ENCODE peak calls at places on chromosomes 5 and 9, in ten cellular contexts. S is esophagus squamous epithelium, K is epithelial cell of esophagus, U is prostate gland, W is PC-3, G is GM12864, N is adrenal gland, F is sigmoid colon, R is GM12865, X is dorsolateral prefrontal cortex. L is an unnamed sample.

GRCh38 chr5:34017254-34017653 is 9.4 kb upstream of the AMACR start:
- DNase-seq in S (no peak), K (no peak), U (no peak), W (no peak), G (no peak), N (no peak), F (no peak), R (no peak), X (no peak), L (no peak)

GRCh38 chr5:176818391-176819098 is 8.2 kb downstream of the UNC5A start:
- DNase-seq in S (no peak), K (no peak), U (no peak), W (no peak), G (no peak), N (no peak), F (no peak), R (no peak), X (no peak), L (no peak)

GRCh38 chr5:155878991-155879575 is 447.9 kb upstream of the SGCD start:
- DNase-seq in S (no peak), K (no peak), U (no peak), W (no peak), G (no peak), N (no peak), F (no peak), R (no peak), X (no peak), L (no peak)

GRCh38 chr9:114551750-114552685 is 35.6 kb upstream of the ATP6V1G1 start:
- DNase-seq in S (no peak), K (peak), U (no peak), W (peak), G (no peak), N (peak), F (peak), R (no peak), X (no peak), L (no peak)

GRCh38 chr9:104743377-104743985 is 4.0 kb upstream of the NIPSNAP3A start:
- DNase-seq in S (no peak), K (peak), U (peak), W (peak), G (peak), N (peak), F (no peak), R (peak), X (no peak), L (no peak)

GRCh38 chr5:93598141-93598996 is 15.3 kb downstream of the NR2F1 start:
- DNase-seq in S (no peak), K (no peak), U (no peak), W (no peak), G (no peak), N (no peak), F (no peak), R (no peak), X (no peak), L (no peak)

GRCh38 chr9:101476576-101477208 is 41.1 kb upstream of the ALDOB start:
- DNase-seq in S (no peak), K (no peak), U (no peak), W (no peak), G (no peak), N (no peak), F (peak), R (no peak), X (no peak), L (no peak)

GRCh38 chr5:99061711-99062110 is 132.9 kb upstream of the CHD1 start:
- DNase-seq in S (no peak), K (peak), U (no peak), W (peak), G (no peak), N (no peak), F (no peak), R (no peak), X (no peak), L (no peak)

GRCh38 chr5:174751154-174751990 is 27.0 kb downstream of the MSX2 start:
- DNase-seq in S (no peak), K (no peak), U (no peak), W (no peak), G (no peak), N (no peak), F (no peak), R (no peak), X (no peak), L (no peak)

GRCh38 chr9:129936222-129936621 is 101.0 kb downstream of the USP20 start:
- DNase-seq in S (no peak), K (no peak), U (no peak), W (no peak), G (no peak), N (no peak), F (no peak), R (no peak), X (peak), L (no peak)

GRCh38 chr5:109316631-109317030 is 93.1 kb downstream of the PJA2 start:
- DNase-seq in S (no peak), K (peak), U (no peak), W (peak), G (no peak), N (no peak), F (no peak), R (no peak), X (no peak), L (no peak)

GRCh38 chr9:34338664-34339063 is 9.3 kb downstream of the NUDT2 start:
- DNase-seq in S (no peak), K (no peak), U (no peak), W (no peak), G (no peak), N (no peak), F (peak), R (no peak), X (no peak), L (no peak)

GRCh38 chr9:33154368-33154767 is 12.8 kb downstream of the B4GALT1 start:
- DNase-seq in S (no peak), K (no peak), U (no peak), W (no peak), G (no peak), N (no peak), F (no peak), R (no peak), X (no peak), L (no peak)

GRCh38 chr5:95760291-95761191 is 29.4 kb downstream of the RHOBTB3 start:
- DNase-seq in S (no peak), K (peak), U (no peak), W (peak), G (peak), N (no peak), F (no peak), R (peak), X (no peak), L (no peak)

GRCh38 chr9:104094534-104095020 is 468 bp downstream of the SMC2 start:
- DNase-seq in S (no peak), K (peak), U (no peak), W (peak), G (no peak), N (no peak), F (no peak), R (no peak), X (no peak), L (no peak)

DNA sequence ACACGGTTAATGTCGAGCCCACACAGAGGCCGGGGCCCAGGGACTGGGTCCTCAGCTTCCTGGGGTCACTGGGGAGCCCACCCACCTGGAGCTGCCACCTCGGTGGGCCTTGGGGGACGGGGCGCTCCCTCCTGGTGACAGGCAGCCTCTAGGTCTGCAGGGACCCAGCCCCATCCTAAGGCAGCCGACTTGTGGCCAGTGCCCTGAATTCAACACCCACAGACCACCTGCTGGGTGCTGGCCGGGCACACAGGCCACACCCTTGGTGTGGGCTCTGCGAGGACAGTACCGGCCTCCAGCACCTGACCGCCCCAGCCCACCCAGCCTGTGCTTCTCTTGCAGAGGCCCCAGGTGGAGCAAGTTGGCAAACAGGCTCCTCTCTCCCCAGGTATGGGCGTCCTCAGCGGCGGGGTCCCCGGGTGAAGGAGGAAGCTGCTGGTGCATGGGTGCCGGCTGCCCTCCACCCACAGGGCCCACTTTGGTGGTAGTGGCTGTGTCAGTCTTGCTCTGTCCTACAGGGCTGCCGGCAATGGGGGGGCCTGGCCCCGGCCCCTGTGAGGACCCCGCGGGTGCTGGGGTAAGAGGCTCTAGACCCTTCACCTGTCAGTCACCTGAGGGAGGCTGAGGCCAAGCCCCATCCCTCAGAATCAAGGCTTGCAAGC is 8.3 kb downstream of the ENTPD8 start:
- DNase-seq in S (no peak), K (no peak), U (no peak), W (no peak), G (no peak), N (no peak), F (no peak), R (no peak), X (no peak), L (peak)
- H3K4me3 ChIP-seq in S (no peak), K (no peak), U (no peak), W (no peak), G (no peak), N (no peak), F (no peak), R (no peak), X (no peak), L (no peak)

GRCh38 chr5:173691931-173692330 is 75.5 kb upstream of the BOD1 start:
- DNase-seq in S (no peak), K (no peak), U (no peak), W (no peak), G (no peak), N (no peak), F (no peak), R (no peak), X (no peak), L (no peak)

GRCh38 chr5:173688708-173689107 is 72.3 kb upstream of the BOD1 start:
- DNase-seq in S (no peak), K (no peak), U (no peak), W (no peak), G (no peak), N (no peak), F (no peak), R (no peak), X (no peak), L (no peak)

GRCh38 chr5:173686950-173687349 is 70.5 kb upstream of the BOD1 start:
- DNase-seq in S (no peak), K (no peak), U (no peak), W (no peak), G (no peak), N (no peak), F (no peak), R (peak), X (no peak), L (no peak)

GRCh38 chr5:173689171-173689676 is 72.8 kb upstream of the BOD1 start:
- DNase-seq in S (no peak), K (no peak), U (no peak), W (no peak), G (no peak), N (no peak), F (no peak), R (no peak), X (no peak), L (no peak)

DNA sequence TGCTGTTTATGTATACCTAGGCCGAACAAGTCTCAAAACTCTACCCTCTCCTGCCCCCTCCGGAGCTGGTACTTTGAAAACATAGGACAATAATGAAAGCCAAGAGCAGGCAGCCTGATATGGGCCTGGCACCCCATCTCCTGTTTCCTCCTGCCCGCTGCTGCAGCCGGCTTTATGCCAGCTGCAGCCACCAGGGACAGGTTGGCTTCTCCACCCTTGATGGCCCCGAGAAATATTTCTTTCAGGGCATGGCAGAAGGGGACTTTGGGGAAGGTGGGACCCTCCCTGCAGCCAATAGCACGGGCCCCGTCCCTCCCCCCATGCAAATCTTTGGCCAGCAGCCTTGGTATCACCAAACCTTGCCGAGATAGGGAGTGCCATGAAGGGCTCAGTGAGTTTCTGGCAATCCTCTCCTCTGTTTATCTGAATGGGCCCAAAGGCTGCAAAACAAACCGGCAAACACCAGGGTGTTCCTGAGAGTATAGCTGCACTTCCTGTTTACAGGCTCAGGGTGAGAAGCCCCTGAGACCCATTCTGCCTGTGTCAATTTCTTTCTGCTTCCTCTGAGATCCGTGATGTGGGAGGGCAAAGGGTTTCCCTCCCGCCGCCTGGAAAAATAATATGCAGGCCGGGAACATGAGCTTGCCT is 73.4 kb upstream of the BOD1 start:
- DNase-seq in S (no peak), K (no peak), U (no peak), W (no peak), G (no peak), N (no peak), F (no peak), R (peak), X (no peak), L (no peak)
- TF ChIP-seq CTCF in S (no peak), K (peak), U (no peak), W (peak), G (peak), N (no peak), F (no peak), R (peak), X (no peak), L (no peak)

GRCh38 chr9:133204335-133204992 is 4.6 kb downstream of the OBP2B start:
- DNase-seq in S (no peak), K (no peak), U (no peak), W (no peak), G (no peak), N (no peak), F (no peak), R (no peak), X (no peak), L (peak)
- H3K4me3 ChIP-seq in S (no peak), K (no peak), U (no peak), W (no peak), G (no peak), N (no peak), F (no peak), R (no peak), X (no peak), L (no peak)

GRCh38 chr5:139481580-139482049 is 943 bp downstream of the STING1 start:
- DNase-seq in S (no peak), K (peak), U (no peak), W (no peak), G (no peak), N (peak), F (peak), R (peak), X (no peak), L (peak)
- TF ChIP-seq CTCF in S (peak), K (peak), U (no peak), W (peak), G (no peak), N (no peak), F (no peak), R (no peak), X (no peak), L (peak)

DNA sequence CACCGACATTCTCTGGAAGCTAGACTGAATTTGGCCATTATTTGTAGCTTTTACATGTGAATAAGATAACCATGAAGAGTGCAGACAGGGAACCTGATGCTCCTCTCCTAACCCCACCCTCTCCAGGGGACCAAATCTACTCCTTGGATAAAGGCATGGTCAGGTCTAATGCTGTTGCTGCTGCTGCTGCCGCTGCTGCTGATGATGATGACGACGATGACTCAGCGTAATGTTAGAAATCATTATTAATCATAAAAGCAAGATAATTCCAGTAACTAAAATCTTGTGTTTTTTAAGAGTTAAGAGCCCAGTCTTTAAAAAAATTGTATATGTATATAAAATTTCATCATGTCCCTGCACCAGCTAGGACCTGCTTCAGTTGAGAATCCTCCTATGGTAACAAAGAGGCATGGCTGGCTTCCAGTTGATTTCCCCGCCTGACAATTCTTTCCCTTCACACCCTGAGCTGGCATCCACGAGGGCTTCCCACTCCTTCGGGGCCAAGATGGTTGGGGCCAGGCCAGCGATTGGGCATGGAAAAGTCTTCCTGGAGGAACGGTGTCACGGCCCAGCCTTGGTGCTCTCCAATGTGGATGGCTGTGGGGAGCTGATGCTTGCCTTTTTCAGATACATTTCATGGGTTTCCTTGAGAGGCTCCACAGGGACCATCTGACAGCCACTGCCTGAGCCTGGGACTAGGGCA is 400.0 kb downstream of the CTNND2 start:
- DNase-seq in S (no peak), K (no peak), U (no peak), W (no peak), G (no peak), N (no peak), F (no peak), R (no peak), X (no peak), L (no peak)
- H3K4me3 ChIP-seq in S (no peak), K (no peak), U (no peak), W (no peak), G (no peak), N (no peak), F (no peak), R (no peak), X (no peak), L (no peak)

DNA sequence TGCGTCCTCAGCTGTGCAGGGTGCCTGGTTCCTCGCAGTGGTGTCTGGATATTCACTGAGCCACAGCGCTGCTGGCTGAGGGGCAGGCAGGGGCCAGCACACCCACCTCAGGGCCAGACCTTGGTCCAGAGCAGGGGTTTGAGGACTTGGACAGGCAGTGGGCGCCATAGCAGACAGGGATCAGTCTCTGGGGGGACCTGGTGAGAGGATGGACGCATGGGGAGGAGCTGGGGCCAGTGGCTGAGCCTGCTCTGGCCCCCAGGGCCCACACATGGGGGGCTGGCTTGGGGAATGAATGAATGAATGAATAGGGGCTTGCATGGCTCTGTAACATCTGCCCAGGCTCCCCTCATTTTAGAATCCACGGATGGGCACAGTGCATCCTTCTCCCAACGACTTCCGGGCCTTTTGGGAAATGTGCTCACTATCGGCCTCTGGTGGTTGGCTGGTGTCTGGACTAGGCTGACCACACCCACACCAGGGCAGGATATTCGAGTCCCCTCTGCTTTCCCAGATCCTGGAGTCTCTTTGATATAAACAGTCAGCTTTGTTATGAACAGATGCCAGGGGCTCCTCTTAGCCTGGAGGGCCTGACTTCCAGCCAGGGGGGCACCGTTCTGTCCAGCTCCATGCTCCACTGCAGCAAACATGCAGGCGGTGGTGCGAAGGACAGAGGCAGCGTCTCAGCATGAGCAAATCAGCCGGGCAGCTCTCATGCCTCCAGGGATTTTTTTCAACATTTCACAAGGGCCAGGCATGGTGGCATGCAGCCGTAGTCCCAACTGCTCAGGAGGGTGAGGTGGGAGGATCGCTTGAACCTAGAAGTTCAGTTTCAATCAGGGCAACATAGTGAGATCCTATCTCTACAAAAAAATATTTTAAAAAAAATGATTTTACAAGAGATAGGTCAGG is 62.6 kb downstream of the NEK6 start:
- DNase-seq in S (no peak), K (peak), U (peak), W (peak), G (no peak), N (peak), F (peak), R (peak), X (no peak), L (no peak)
- TF ChIP-seq CTCF in S (peak), K (peak), U (peak), W (peak), G (peak), N (peak), F (peak), R (peak), X (peak), L (peak)

GRCh38 chr9:121169094-121169601 is 32.5 kb downstream of the RAB14 start:
- DNase-seq in S (no peak), K (peak), U (no peak), W (peak), G (no peak), N (peak), F (no peak), R (no peak), X (no peak), L (no peak)
- H3K4me3 ChIP-seq in S (no peak), K (no peak), U (no peak), W (no peak), G (no peak), N (no peak), F (no peak), R (no peak), X (no peak), L (no peak)

L was measured in upper lobe of right lung.